ENCODE peak calls at places on chromosome 5, in ten cellular contexts. B is adrenal gland, X is fibroblast of mammary gland, P is HFF-Myc, C is fibroblast of lung, N is right lobe of liver, Z is IMR-90, Q is kidney, U is AG10803, J is AG04449. S is an unnamed sample.

GRCh38 chr5:93421987-93422391 is 159.0 kb downstream of the NR2F1-AS1 start:
- DNase-seq in B (no peak), X (no peak), P (no peak), C (no peak), N (no peak), Z (no peak), Q (no peak), U (no peak), J (no peak), S (no peak)

GRCh38 chr5:73911761-73912393 is 285.9 kb downstream of the ARHGEF28 start:
- DNase-seq in B (no peak), X (no peak), P (no peak), C (peak; percentile 44), N (no peak), Z (peak; percentile 41), Q (no peak), U (peak; percentile 79), J (no peak), S (no peak)

GRCh38 chr5:151671979-151672378 is 14.7 kb downstream of the SPARC start:
- DNase-seq in B (peak; percentile 47), X (peak; percentile 88), P (no peak), C (no peak), N (peak; percentile 49), Z (peak; percentile 63), Q (no peak), U (peak; percentile 61), J (no peak), S (peak; percentile 86)

GRCh38 chr5:109299557-109299956 is 110.2 kb downstream of the PJA2 start:
- DNase-seq in B (no peak), X (no peak), P (no peak), C (no peak), N (no peak), Z (no peak), Q (no peak), U (no peak), J (no peak), S (peak; percentile 18)

GRCh38 chr5:139745800-139746690 is 49.6 kb upstream of the PSD2 start:
- DNase-seq in B (peak; percentile 84), X (peak; percentile 77), P (no peak), C (peak; percentile 66), N (peak; percentile 51), Z (peak; percentile 67), Q (peak; percentile 87), U (peak; percentile 66), J (peak; percentile 24), S (peak; percentile 76)

GRCh38 chr5:6686501-6686900 is 26.7 kb upstream of the TENT4A start:
- DNase-seq in B (no peak), X (no peak), P (no peak), C (no peak), N (no peak), Z (no peak), Q (no peak), U (no peak), J (no peak), S (no peak)

GRCh38 chr5:133968057-133968993 is at the start of gene C5orf15:
- DNase-seq in B (peak; percentile 98), X (peak; percentile 96), P (peak; percentile 92), C (peak; percentile 97), N (peak; percentile 96), Z (peak; percentile 97), Q (peak; percentile 99), U (peak; percentile 96), J (peak; percentile 81), S (peak; percentile 97)

GRCh38 chr5:172749881-172750608 is 20.9 kb downstream of the DUSP1 start:
- DNase-seq in B (no peak), X (no peak), P (no peak), C (peak; percentile 49), N (no peak), Z (no peak), Q (peak; percentile 92), U (peak; percentile 66), J (no peak), S (peak; percentile 52)

GRCh38 chr5:161851691-161852299 is 3.9 kb downstream of the GABRA1 start:
- DNase-seq in B (no peak), X (peak; percentile 2), P (no peak), C (no peak), N (no peak), Z (no peak), Q (no peak), U (no peak), J (no peak), S (peak; percentile 1)

GRCh38 chr5:13664377-13664776 is 280.1 kb downstream of the DNAH5 start:
- DNase-seq in B (no peak), X (peak; percentile 92), P (peak; percentile 61), C (peak; percentile 30), N (no peak), Z (peak; percentile 100), Q (no peak), U (peak; percentile 90), J (peak; percentile 94), S (peak; percentile 92)

GRCh38 chr5:150152636-150153462 is 2.8 kb downstream of the PDGFRB start:
- DNase-seq in B (no peak), X (peak; percentile 64), P (no peak), C (no peak), N (no peak), Z (peak; percentile 78), Q (no peak), U (peak; percentile 69), J (no peak), S (peak; percentile 53)

GRCh38 chr5:119347996-119348395 is 7.8 kb upstream of the TNFAIP8 start:
- DNase-seq in B (no peak), X (peak; percentile 82), P (peak; percentile 66), C (peak; percentile 64), N (no peak), Z (peak; percentile 72), Q (no peak), U (peak; percentile 85), J (no peak), S (peak; percentile 83)

GRCh38 chr5:139764250-139764791 is 31.3 kb upstream of the PSD2 start:
- DNase-seq in B (no peak), X (no peak), P (no peak), C (no peak), N (no peak), Z (no peak), Q (no peak), U (no peak), J (no peak), S (no peak)

GRCh38 chr5:23823521-23823920 is 316.1 kb downstream of the PRDM9 start:
- DNase-seq in B (no peak), X (no peak), P (no peak), C (no peak), N (no peak), Z (no peak), Q (no peak), U (no peak), J (no peak), S (no peak)

GRCh38 chr5:57066921-57067914 is 106.6 kb upstream of the GPBP1 start:
- DNase-seq in B (no peak), X (peak; percentile 13), P (peak; percentile 72), C (peak; percentile 34), N (no peak), Z (peak; percentile 32), Q (no peak), U (no peak), J (no peak), S (peak; percentile 19)

GRCh38 chr5:145903113-145903512 is 30.3 kb upstream of the GRXCR2 start:
- DNase-seq in B (no peak), X (no peak), P (no peak), C (no peak), N (no peak), Z (no peak), Q (no peak), U (no peak), J (no peak), S (no peak)
- TF ChIP-seq CTCF in B (no peak), X (peak; percentile 23), P (peak; percentile 30), C (peak; percentile 32), N (peak; percentile 5), Z (peak; percentile 9), Q (peak; percentile 9), U (peak; percentile 37), J (peak; percentile 15), S (peak; percentile 58)

GRCh38 chr5:170293273-170293672 is 4.3 kb downstream of the LCP2 start:
- DNase-seq in B (peak; percentile 45), X (no peak), P (no peak), C (no peak), N (peak; percentile 58), Z (no peak), Q (no peak), U (no peak), J (no peak), S (no peak)
- H3K4me3 ChIP-seq in B (no peak overlapping the region), X (no peak overlapping the region), P (no peak overlapping the region), C (no peak overlapping the region), N (no peak overlapping the region), Z (no peak overlapping the region), Q (no peak overlapping the region), U (no peak overlapping the region), J (no peak overlapping the region), S (no peak overlapping the region)

GRCh38 chr5:126595486-126596083 is 566 bp upstream of the ALDH7A1 start:
- DNase-seq in B (no peak), X (no peak), P (no peak), C (no peak), N (no peak), Z (peak; percentile 88), Q (no peak), U (no peak), J (no peak), S (no peak)
- TF ChIP-seq CTCF in B (no peak), X (no peak), P (no peak), C (no peak), N (no peak), Z (no peak), Q (no peak), U (no peak), J (no peak), S (no peak)

GRCh38 chr5:107809201-107810034 is 138.7 kb upstream of the EFNA5 start:
- DNase-seq in B (no peak), X (no peak), P (no peak), C (peak; percentile 38), N (no peak), Z (peak; percentile 48), Q (no peak), U (peak; percentile 42), J (no peak), S (no peak)

GRCh38 chr5:107806705-107807104 is 136.0 kb upstream of the EFNA5 start:
- DNase-seq in B (no peak), X (no peak), P (no peak), C (peak; percentile 60), N (no peak), Z (peak; percentile 80), Q (no peak), U (no peak), J (no peak), S (no peak)

GRCh38 chr5:107806271-107806670 is 135.5 kb upstream of the EFNA5 start:
- DNase-seq in B (no peak), X (no peak), P (no peak), C (no peak), N (no peak), Z (no peak), Q (no peak), U (no peak), J (no peak), S (no peak)

GRCh38 chr5:107805819-107806218 is 135.1 kb upstream of the EFNA5 start:
- DNase-seq in B (no peak), X (no peak), P (no peak), C (no peak), N (no peak), Z (no peak), Q (no peak), U (no peak), J (no peak), S (no peak)

DNA sequence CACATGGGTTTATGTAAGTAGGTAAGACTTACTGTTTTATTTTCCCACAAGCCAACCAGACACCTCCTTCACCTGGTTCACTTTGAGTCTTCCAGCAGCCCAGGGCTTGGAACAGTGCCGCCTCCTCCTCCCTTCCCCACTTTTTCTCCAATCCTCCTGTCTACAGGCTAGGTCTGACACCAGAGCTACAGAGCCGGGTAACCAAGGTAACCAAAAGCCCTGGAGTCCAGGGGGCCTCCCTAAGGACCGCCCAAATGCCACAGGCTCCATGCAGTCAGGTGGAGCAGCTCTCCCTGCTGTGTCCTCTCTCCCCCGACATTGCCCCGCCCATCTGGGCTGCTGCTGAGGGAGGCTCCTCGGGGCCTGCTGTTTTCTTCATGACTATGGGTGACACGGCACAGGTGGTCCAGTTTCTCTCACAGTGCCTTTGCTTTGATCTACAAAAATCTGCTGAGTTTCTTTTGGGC is 138.0 kb upstream of the EFNA5 start:
- DNase-seq in B (no peak), X (no peak), P (no peak), C (no peak), N (no peak), Z (no peak), Q (peak; percentile 71), U (no peak), J (no peak), S (no peak)
- H3K4me3 ChIP-seq in B (no peak overlapping the region), X (no peak overlapping the region), P (no peak overlapping the region), C (no peak overlapping the region), N (no peak overlapping the region), Z (no peak overlapping the region), Q (no peak overlapping the region), U (no peak overlapping the region), J (no peak overlapping the region), S (no peak overlapping the region)